ENCODE peak calls at places on chromosomes 1 and 21, in five cellular contexts. A is PC-3, G is colonic mucosa, T is tibial artery, K is sigmoid colon. I is an unnamed sample. For H3K4me1, the result is how much of the 10 kb centered on the place peaks cover.

GRCh38 chr1:25110037-25110436 is 122.3 kb downstream of the SYF2 start:
- DNase-seq in A (no peak), K (no peak), T (no peak), G (no peak), I (no peak)

GRCh38 chr1:235093013-235093618 is 35.5 kb downstream of the TOMM20 start:
- DNase-seq in T (peak), K (no peak), A (peak), G (peak), I (no peak)

GRCh38 chr1:69662321-69662720 is 94.6 kb downstream of the LRRC7 start:
- DNase-seq in G (no peak), K (no peak), T (no peak), A (no peak), I (no peak)

GRCh38 chr1:185681034-185681633 is 53.1 kb upstream of the HMCN1 start:
- DNase-seq in A (peak), K (no peak), G (peak), T (no peak), I (no peak)

GRCh38 chr1:82704393-82704792 is 903.7 kb downstream of the ADGRL2 start:
- DNase-seq in A (no peak), G (no peak), T (no peak), K (no peak), I (no peak)

GRCh38 chr1:57600424-57600823 is 176.6 kb upstream of the DAB1 start:
- DNase-seq in A (no peak), G (no peak), K (no peak), T (no peak), I (no peak)

GRCh38 chr21:43270800-43271261 is 102.0 kb downstream of the CRYAA start:
- DNase-seq in A (no peak), G (no peak), K (no peak), T (no peak), I (no peak)

GRCh38 chr1:90295534-90295933 is 300.6 kb downstream of the ZNF326 start:
- DNase-seq in A (no peak), K (no peak), G (no peak), T (no peak), I (no peak)

GRCh38 chr1:241985787-241986186 is 13.1 kb downstream of the MAP1LC3C start:
- DNase-seq in T (no peak), G (peak), K (no peak), A (peak), I (no peak)

GRCh38 chr1:42931911-42932422 is 26.7 kb downstream of the SLC2A1 start:
- DNase-seq in T (no peak), K (peak), G (peak), A (peak), I (no peak)

GRCh38 chr1:82330330-82330729 is 529.6 kb downstream of the ADGRL2 start:
- DNase-seq in G (no peak), T (no peak), A (no peak), K (no peak), I (no peak)

GRCh38 chr1:41144285-41144684 is 97.8 kb downstream of the SCMH1 start:
- DNase-seq in K (no peak), A (no peak), T (no peak), G (no peak), I (no peak)

GRCh38 chr1:96579639-96580038 is 141.9 kb upstream of the PTBP2 start:
- DNase-seq in K (no peak), A (peak), T (no peak), G (no peak), I (no peak)

GRCh38 chr1:170734412-170735175 is 70.7 kb downstream of the PRRX1 start:
- DNase-seq in T (no peak), K (no peak), G (no peak), A (peak), I (no peak)

GRCh38 chr1:209808059-209808494 is 2.1 kb upstream of the IRF6 start:
- DNase-seq in T (no peak), K (no peak), A (peak), G (peak), I (peak)

GRCh38 chr1:25809283-25809926 is 9.4 kb downstream of the SELENON start:
- DNase-seq in A (no peak), T (peak), K (no peak), G (no peak), I (no peak)

GRCh38 chr1:193058529-193059281 is 455 bp downstream of the UCHL5 start:
- DNase-seq in K (peak), G (peak), T (peak), A (peak), I (peak)

GRCh38 chr1:92701147-92701546 is 83.8 kb downstream of the EVI5 start:
- DNase-seq in K (no peak), A (no peak), G (no peak), T (no peak), I (no peak)

GRCh38 chr1:74952786-74953185 is 181.4 kb upstream of the LHX8 start:
- DNase-seq in A (no peak), K (no peak), G (no peak), T (no peak), I (no peak)

GRCh38 chr1:96688737-96689136 is 32.8 kb upstream of the PTBP2 start:
- DNase-seq in G (no peak), T (no peak), K (no peak), A (no peak), I (no peak)

GRCh38 chr1:151716405-151716762 is 219 bp downstream of the CELF3 start:
- DNase-seq in G (no peak), T (no peak), K (no peak), A (no peak), I (no peak)
- H3K4me3 ChIP-seq in G (no peak), T (no peak), K (no peak), A (no peak), I (peak)

DNA sequence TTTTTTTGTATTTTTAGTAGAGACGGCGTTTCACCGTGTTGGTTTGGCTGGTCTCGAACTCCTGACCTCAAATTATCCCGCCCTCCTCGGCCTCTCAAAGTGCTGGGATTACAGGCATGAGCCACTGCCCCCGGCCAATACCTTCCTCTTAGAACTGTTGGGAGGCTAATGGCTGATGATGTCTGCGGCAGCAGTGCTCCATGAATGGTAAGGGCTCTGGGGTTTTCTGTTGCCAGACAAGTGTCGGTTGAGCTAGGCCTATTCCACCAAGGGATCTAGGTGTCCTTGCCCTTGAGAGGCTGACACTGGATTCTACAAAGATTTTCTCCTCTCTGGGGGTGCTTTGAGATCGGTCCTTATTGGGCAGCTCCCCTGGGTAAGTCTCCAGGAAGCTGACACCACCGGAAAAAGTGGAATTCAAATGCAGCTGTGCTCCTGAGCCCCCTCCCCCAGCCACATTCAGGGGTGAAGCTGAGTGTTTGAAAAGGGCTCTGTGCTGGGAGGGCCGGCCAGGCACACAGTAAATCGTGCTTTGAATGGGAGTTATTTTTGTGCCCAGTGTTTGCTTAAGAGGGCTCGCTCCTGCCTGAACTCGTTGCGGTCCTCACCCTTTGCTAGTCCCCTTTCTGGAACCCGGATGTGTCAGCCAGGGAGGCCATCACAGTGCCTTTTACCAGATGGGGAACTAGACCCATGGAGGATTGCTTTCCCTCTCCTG is 5.2 kb downstream of the SOX13 start:
- DNase-seq in T (no peak), G (no peak), K (no peak), A (no peak), I (no peak)
- H3K4me1 ChIP-seq in T (half or more), G (under half), K (under half), A (half or more), I (half or more)

GRCh38 chr1:46411601-46412341 is 17.7 kb downstream of the FAAH start:
- DNase-seq in G (no peak), A (no peak), T (no peak), K (no peak), I (no peak)

GRCh38 chr1:46415514-46415913 is 21.4 kb downstream of the FAAH start:
- DNase-seq in A (no peak), T (no peak), G (no peak), K (no peak), I (no peak)

GRCh38 chr1:46413596-46413985 is 19.5 kb downstream of the FAAH start:
- DNase-seq in K (no peak), T (no peak), G (no peak), A (no peak), I (no peak)

GRCh38 chr1:46411010-46411405 is 16.9 kb downstream of the FAAH start:
- DNase-seq in A (no peak), T (no peak), K (no peak), G (no peak), I (no peak)

GRCh38 chr1:46412853-46413595 is 18.9 kb downstream of the FAAH start:
- DNase-seq in G (no peak), A (no peak), K (no peak), T (no peak), I (no peak)
- TF ChIP-seq CTCF in G (no peak), A (no peak), K (no peak), T (no peak), I (no peak)

DNA sequence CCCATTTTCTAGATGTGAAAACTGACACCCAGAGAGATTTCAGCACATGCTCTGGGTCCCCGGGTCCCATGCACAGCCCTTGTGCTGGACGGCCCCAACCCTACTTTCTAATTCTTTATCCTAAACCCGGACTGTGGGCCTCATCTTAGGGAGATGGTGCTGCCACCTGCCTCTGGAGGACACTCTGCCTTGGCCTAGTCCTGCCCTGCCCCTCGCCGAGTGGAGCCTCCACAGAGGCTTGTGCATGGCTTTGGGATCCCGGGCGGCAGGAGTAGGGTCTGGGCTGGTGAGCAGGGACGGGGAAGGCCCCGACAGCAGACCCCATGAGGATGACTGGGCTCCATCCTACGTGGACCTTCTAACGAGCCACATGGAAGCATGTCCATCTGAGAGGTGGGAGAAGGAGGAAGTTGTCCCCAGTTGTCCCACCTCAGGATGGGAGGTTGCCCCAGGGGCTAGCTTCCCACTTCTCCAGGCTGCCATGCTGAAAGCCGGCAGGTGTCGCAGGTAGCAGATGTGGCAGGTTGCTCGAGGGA is 12.4 kb downstream of the MX2 start:
- DNase-seq in A (no peak), K (peak), T (no peak), G (no peak), I (no peak)
- H3K4me3 ChIP-seq in A (no peak), K (no peak), T (no peak), G (no peak), I (no peak)

I was measured in right atrium auricular region.